ENCODE peak calls at places on chromosomes 3 and 15, in eight cellular contexts. X is upper lobe of left lung, M is stomach, G is sigmoid colon, K is transverse colon, F is SK-N-SH, A is H1, V is ovary. L is an unnamed sample.

GRCh38 chr3:94285874-94286273 is 223.0 kb downstream of the NSUN3 start:
- DNase-seq in X (no peak), M (no peak), G (no peak), K (no peak), F (peak), A (no peak), V (no peak), L (no peak)

GRCh38 chr3:117297541-117297940 is 588.0 kb downstream of the TUSC7 start:
- DNase-seq in X (no peak), M (no peak), G (no peak), K (no peak), F (no peak), A (no peak), V (no peak), L (no peak)

GRCh38 chr3:124298951-124299350 is 307.0 kb upstream of the ROPN1 start:
- DNase-seq in X (no peak), M (no peak), G (no peak), K (no peak), F (no peak), A (no peak), V (peak), L (no peak)

GRCh38 chr3:197356741-197357140 is 58.3 kb upstream of the DLG1 start:
- DNase-seq in X (no peak), M (no peak), G (no peak), K (no peak), F (no peak), A (no peak), V (no peak), L (no peak)

GRCh38 chr15:78840661-78841060 is 29.4 kb upstream of the ADAMTS7 start:
- DNase-seq in X (no peak), M (no peak), G (no peak), K (no peak), F (peak), A (no peak), V (no peak), L (no peak)

GRCh38 chr3:140007081-140007480 is 72.1 kb downstream of the CLSTN2 start:
- DNase-seq in X (no peak), M (no peak), G (no peak), K (no peak), F (no peak), A (no peak), V (no peak), L (no peak)

GRCh38 chr3:129984124-129984523 is 9.6 kb downstream of the TRH start:
- DNase-seq in X (no peak), M (no peak), G (no peak), K (no peak), F (no peak), A (no peak), V (no peak), L (no peak)

GRCh38 chr3:18445421-18446066 is 20.4 kb upstream of the SATB1 start:
- DNase-seq in X (peak), M (peak), G (peak), K (peak), F (peak), A (no peak), V (no peak), L (no peak)

GRCh38 chr3:116135462-116135861 is 309.8 kb downstream of the LSAMP start:
- DNase-seq in X (peak), M (no peak), G (peak), K (peak), F (peak), A (no peak), V (no peak), L (no peak)

GRCh38 chr15:82846621-82847020 is 37.2 kb downstream of the WHAMM start:
- DNase-seq in X (no peak), M (no peak), G (no peak), K (no peak), F (no peak), A (no peak), V (no peak), L (no peak)

GRCh38 chr15:29369261-29369660 is 99.6 kb upstream of the NSMCE3 start:
- DNase-seq in X (no peak), M (no peak), G (no peak), K (no peak), F (no peak), A (no peak), V (no peak), L (no peak)

GRCh38 chr3:149971403-149972075 is 844 bp upstream of the PFN2 start:
- DNase-seq in X (peak), M (peak), G (peak), K (peak), F (no peak), A (no peak), V (no peak), L (peak)

GRCh38 chr3:196220991-196221390 is 4.7 kb downstream of the SLC51A start:
- DNase-seq in X (no peak), M (no peak), G (no peak), K (no peak), F (no peak), A (no peak), V (no peak), L (no peak)

GRCh38 chr15:78301813-78302212 is 2.4 kb upstream of the SKIC8 start:
- DNase-seq in X (no peak), M (no peak), G (no peak), K (no peak), F (no peak), A (no peak), V (no peak), L (no peak)

GRCh38 chr15:96693990-96694517 is 363.6 kb downstream of the NR2F2 start:
- DNase-seq in X (no peak), M (no peak), G (no peak), K (no peak), F (no peak), A (no peak), V (no peak), L (no peak)

GRCh38 chr3:41711656-41712055 is 250.2 kb downstream of the ULK4 start:
- DNase-seq in X (no peak), M (no peak), G (no peak), K (no peak), F (no peak), A (no peak), V (no peak), L (no peak)

GRCh38 chr3:31561891-31562290 is 29.2 kb downstream of the STT3B start:
- DNase-seq in X (no peak), M (no peak), G (no peak), K (no peak), F (no peak), A (no peak), V (no peak), L (no peak)

GRCh38 chr3:56790016-56790950 is 11.5 kb downstream of the ARHGEF3 start:
- DNase-seq in X (no peak), M (no peak), G (peak), K (no peak), F (no peak), A (no peak), V (no peak), L (no peak)

GRCh38 chr3:111069974-111070751 is 1.5 kb upstream of the NECTIN3 start:
- DNase-seq in X (peak), M (no peak), G (no peak), K (peak), F (peak), A (no peak), V (peak), L (no peak)

GRCh38 chr3:40853474-40853873 is 328.7 kb downstream of the ZNF621 start:
- DNase-seq in X (no peak), M (no peak), G (no peak), K (no peak), F (no peak), A (no peak), V (no peak), L (no peak)

GRCh38 chr15:67843571-67844387 is 3.9 kb upstream of the RNU6-1 start:
- DNase-seq in X (no peak), M (no peak), G (peak), K (no peak), F (no peak), A (no peak), V (peak), L (no peak)

GRCh38 chr15:57205999-57206398 is 170.3 kb upstream of the CGNL1 start:
- DNase-seq in X (no peak), M (no peak), G (no peak), K (peak), F (no peak), A (no peak), V (no peak), L (no peak)

GRCh38 chr15:44692659-44693058 is 18.5 kb downstream of the PATL2 start:
- DNase-seq in X (no peak), M (no peak), G (no peak), K (no peak), F (no peak), A (no peak), V (no peak), L (no peak)

GRCh38 chr15:26773485-26773877 is 615 bp upstream of the GABRB3 start:
- DNase-seq in X (no peak), M (no peak), G (no peak), K (no peak), F (peak), A (no peak), V (no peak), L (no peak)

GRCh38 chr3:172625404-172625803 is 85.5 kb downstream of the NCEH1 start:
- DNase-seq in X (no peak), M (no peak), G (no peak), K (no peak), F (no peak), A (no peak), V (no peak), L (no peak)

GRCh38 chr3:142645236-142645793 is 49.1 kb downstream of the PLS1 start:
- DNase-seq in X (no peak), M (no peak), G (no peak), K (no peak), F (no peak), A (no peak), V (no peak), L (no peak)

GRCh38 chr3:142732066-142732465 is 8.2 kb downstream of the TRPC1 start:
- DNase-seq in X (no peak), M (no peak), G (no peak), K (no peak), F (no peak), A (no peak), V (no peak), L (no peak)

GRCh38 chr15:57405133-57405532 is 28.8 kb downstream of the CGNL1 start:
- DNase-seq in X (no peak), M (no peak), G (no peak), K (no peak), F (no peak), A (no peak), V (no peak), L (no peak)

GRCh38 chr3:184813357-184813756 is 1.4 kb downstream of the VPS8 start:
- DNase-seq in X (no peak), M (no peak), G (no peak), K (no peak), F (no peak), A (no peak), V (no peak), L (no peak)

GRCh38 chr3:138923531-138923994 is 23.4 kb downstream of the FOXL2 start:
- DNase-seq in X (peak), M (peak), G (peak), K (peak), F (peak), A (no peak), V (peak), L (peak)

GRCh38 chr15:50883903-50884302 is 24.6 kb upstream of the AP4E1 start:
- DNase-seq in X (peak), M (no peak), G (no peak), K (peak), F (no peak), A (no peak), V (no peak), L (no peak)

GRCh38 chr15:50879016-50879415 is 29.5 kb upstream of the AP4E1 start:
- DNase-seq in X (no peak), M (no peak), G (no peak), K (no peak), F (no peak), A (no peak), V (no peak), L (no peak)

GRCh38 chr15:50881121-50882048 is 27.1 kb upstream of the AP4E1 start:
- DNase-seq in X (peak), M (no peak), G (no peak), K (no peak), F (no peak), A (no peak), V (no peak), L (no peak)

GRCh38 chr15:50880221-50880620 is 28.3 kb upstream of the AP4E1 start:
- DNase-seq in X (no peak), M (no peak), G (no peak), K (no peak), F (no peak), A (no peak), V (no peak), L (no peak)

GRCh38 chr15:50880651-50881114 is 27.8 kb upstream of the AP4E1 start:
- DNase-seq in X (no peak), M (no peak), G (no peak), K (no peak), F (no peak), A (no peak), V (no peak), L (no peak)
- TF ChIP-seq EP300 in X (no peak), M (no peak), G (no peak), K (no peak), F (no peak), A (no peak), V (no peak), L (no peak)

GRCh38 chr15:89072277-89072869 is 15.9 kb upstream of the ABHD2 start:
- DNase-seq in X (peak), M (no peak), G (no peak), K (no peak), F (no peak), A (no peak), V (no peak), L (no peak)
- TF ChIP-seq EP300 in X (no peak), M (no peak), G (no peak), K (no peak), F (no peak), A (no peak), V (no peak), L (no peak)

DNA sequence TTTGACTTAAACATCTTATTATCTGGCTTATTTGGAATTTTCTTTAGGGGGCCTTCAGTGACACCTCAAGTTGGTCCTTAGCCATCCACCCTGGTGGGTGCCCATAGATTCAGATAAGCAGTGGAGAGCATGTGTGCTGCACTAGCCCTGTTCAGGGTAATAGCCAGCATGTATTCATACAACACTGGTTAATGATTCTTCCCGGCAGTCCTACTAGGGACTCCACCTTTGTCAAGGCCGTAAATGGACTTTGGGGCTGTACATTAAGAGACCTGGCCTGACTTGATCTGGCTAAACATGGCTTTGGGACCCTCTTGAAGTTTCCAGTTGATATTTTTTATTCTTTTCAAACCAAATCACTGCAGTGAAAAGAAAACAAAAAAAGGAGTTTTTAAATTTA is 125.8 kb downstream of the PTPRG start:
- DNase-seq in X (no peak), M (no peak), G (no peak), K (peak), F (no peak), A (no peak), V (no peak), L (no peak)
- TF ChIP-seq EP300 in X (no peak), M (no peak), G (no peak), K (no peak), F (no peak), A (no peak), V (no peak), L (no peak)

DNA sequence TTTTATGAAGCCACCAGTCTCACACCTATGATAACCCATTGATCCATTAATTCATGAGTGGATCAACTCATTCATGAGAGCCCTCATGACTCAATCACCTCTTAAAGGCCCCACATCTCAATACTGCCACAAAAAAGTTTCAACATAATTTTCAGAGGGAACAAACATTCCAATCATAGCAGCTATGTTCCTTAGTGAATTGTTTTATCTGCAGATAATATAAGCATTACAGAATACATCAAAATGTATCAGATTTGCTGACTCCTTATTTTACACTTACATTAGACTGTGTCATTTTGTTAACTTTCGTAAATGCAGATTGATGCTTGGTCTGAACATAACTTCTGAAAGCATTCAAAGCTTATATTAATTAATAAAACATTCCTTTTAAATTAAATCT is 155.3 kb upstream of the MBNL1 start:
- DNase-seq in X (no peak), M (no peak), G (no peak), K (no peak), F (no peak), A (no peak), V (no peak), L (no peak)
- TF ChIP-seq EP300 in X (no peak), M (no peak), G (no peak), K (no peak), F (no peak), A (no peak), V (no peak), L (no peak)

GRCh38 chr3:65948833-65949573 is 89.7 kb downstream of the MAGI1 start:
- DNase-seq in X (no peak), M (no peak), G (no peak), K (no peak), F (no peak), A (no peak), V (no peak), L (no peak)
- TF ChIP-seq EP300 in X (peak), M (no peak), G (no peak), K (no peak), F (no peak), A (no peak), V (no peak), L (no peak)

DNA sequence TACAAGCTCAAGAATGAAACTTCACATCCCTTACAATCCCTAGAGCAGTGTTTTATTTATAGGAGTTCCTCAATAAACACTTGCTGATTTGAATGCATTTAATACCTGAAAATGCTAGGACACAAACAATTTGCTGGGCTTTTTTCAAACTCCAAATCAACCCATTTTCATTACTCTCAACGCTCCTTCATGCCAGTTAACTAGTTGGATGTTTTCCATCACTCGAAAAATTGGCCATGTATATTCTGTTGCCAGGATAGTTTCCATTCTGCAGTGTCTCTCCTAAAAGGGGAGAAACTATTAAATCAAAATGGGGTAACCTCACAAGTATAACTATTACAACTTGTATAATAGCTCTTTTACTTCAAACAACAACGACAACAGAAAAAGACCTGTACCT is 1.2 kb downstream of the GBE1 start:
- DNase-seq in X (no peak), M (no peak), G (no peak), K (no peak), F (no peak), A (no peak), V (no peak), L (no peak)
- TF ChIP-seq EP300 in X (no peak), M (no peak), G (no peak), K (no peak), F (no peak), A (no peak), V (no peak), L (no peak)